ENCODE peak calls at places on chromosomes 2 and 18, in eight cellular contexts. R is IMR-90, K is body of pancreas, I is esophagus squamous epithelium, A is prostate gland, U is HCT116, Q is tibial nerve, X is breast epithelium. Z is an unnamed sample.

GRCh38 chr2:31271851-31272267 is 37.9 kb downstream of the EHD3 start:
- DNase-seq in R (peak; percentile 26), K (no peak), I (no peak), A (no peak), U (no peak), Q (no peak), X (no peak), Z (no peak)

GRCh38 chr2:225270861-225271260 is 128.6 kb upstream of the NYAP2 start:
- DNase-seq in R (peak; percentile 53), K (peak; percentile 35), I (no peak), A (no peak), U (peak; percentile 75), Q (no peak), X (no peak), Z (peak; percentile 46)

GRCh38 chr2:239545741-239546392 is 145.0 kb upstream of the HDAC4 start:
- DNase-seq in R (no peak), K (no peak), I (no peak), A (no peak), U (no peak), Q (no peak), X (peak; percentile 38), Z (no peak)

GRCh38 chr2:28424799-28425492 is 32.3 kb downstream of the FOSL2 start:
- DNase-seq in R (no peak), K (no peak), I (no peak), A (no peak), U (no peak), Q (no peak), X (no peak), Z (no peak)

GRCh38 chr2:162025121-162025911 is 48.7 kb downstream of the DPP4 start:
- DNase-seq in R (peak; percentile 79), K (no peak), I (no peak), A (no peak), U (no peak), Q (no peak), X (no peak), Z (no peak)

GRCh38 chr2:4219121-4219520 is 515.7 kb downstream of the DCDC2C start:
- DNase-seq in R (no peak), K (no peak), I (no peak), A (no peak), U (no peak), Q (no peak), X (no peak), Z (no peak)

GRCh38 chr2:236505648-236506047 is 64.0 kb upstream of the ACKR3 start:
- DNase-seq in R (no peak), K (no peak), I (no peak), A (no peak), U (no peak), Q (no peak), X (no peak), Z (no peak)

GRCh38 chr2:240564571-240565266 is 3.6 kb upstream of the RNPEPL1 start:
- DNase-seq in R (peak; percentile 88), K (no peak), I (no peak), A (no peak), U (no peak), Q (no peak), X (peak; percentile 19), Z (no peak)

GRCh38 chr2:107775791-107776190 is 50.9 kb upstream of the RGPD4 start:
- DNase-seq in R (no peak), K (no peak), I (no peak), A (no peak), U (no peak), Q (no peak), X (no peak), Z (no peak)

GRCh38 chr2:109186656-109187250 is 57.7 kb downstream of the SH3RF3 start:
- DNase-seq in R (no peak), K (no peak), I (no peak), A (no peak), U (no peak), Q (no peak), X (no peak), Z (no peak)

DNA sequence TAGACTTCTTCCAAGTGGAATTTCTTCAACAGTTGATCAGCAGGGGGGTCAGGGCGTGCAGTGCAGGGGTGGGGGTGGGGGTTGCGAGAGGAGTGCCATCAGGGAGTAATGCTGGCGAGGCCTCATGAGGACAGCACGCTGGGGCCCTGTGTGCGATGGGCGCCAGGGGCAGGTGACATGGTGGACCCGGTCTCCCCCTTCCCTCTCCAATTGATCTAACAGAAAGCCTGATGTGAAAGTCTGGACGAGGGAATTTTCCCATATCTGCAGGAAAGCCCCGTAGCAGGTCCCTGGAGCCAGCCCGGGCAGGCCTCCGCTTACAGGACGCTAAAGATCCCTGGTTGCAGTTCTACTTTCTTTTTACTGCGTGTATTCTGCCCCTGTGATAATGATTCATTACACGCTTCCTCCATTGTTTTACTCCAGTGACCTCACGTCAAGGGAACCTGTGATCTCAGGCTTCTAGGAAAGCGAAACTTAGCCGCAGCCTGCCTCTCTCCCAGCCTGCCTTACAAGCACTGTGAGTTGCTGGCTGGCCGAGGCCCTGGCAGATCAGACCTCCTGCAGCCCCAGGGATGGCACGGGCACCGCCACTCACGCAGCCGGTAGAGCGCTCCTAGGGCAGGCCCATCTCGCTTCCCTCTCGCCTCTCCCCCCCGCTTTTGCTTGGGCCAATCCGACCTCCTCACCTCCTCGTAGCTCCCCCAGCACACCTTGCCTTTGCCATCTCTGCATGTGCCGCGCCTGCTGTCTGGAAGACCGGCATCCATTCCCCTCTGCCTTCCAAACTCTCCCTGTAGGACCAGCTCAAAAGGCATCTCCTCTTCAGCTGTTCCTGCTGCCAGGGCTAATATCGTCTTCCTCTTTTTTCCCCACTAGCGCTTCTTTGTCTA is 19.2 kb downstream of the NEURL3 start:
- DNase-seq in R (peak; percentile 87), K (peak; percentile 85), I (no peak), A (peak; percentile 72), U (no peak), Q (no peak), X (peak; percentile 71), Z (no peak)
- TF ChIP-seq POLR2A in R (no peak), K (peak; percentile 25), I (peak; percentile 74), A (peak; percentile 64), U (no peak), Q (no peak), X (no peak), Z (no peak)

GRCh38 chr2:190653931-190654330 is 5.0 kb downstream of the NAB1 start:
- DNase-seq in R (no peak), K (no peak), I (no peak), A (no peak), U (no peak), Q (no peak), X (no peak), Z (no peak)

GRCh38 chr2:190655113-190655512 is 6.2 kb downstream of the NAB1 start:
- DNase-seq in R (no peak), K (no peak), I (no peak), A (no peak), U (no peak), Q (no peak), X (no peak), Z (no peak)

GRCh38 chr2:190656301-190656700 is 7.4 kb downstream of the NAB1 start:
- DNase-seq in R (no peak), K (no peak), I (no peak), A (no peak), U (no peak), Q (no peak), X (no peak), Z (no peak)

GRCh38 chr2:190657474-190658252 is 8.8 kb downstream of the NAB1 start:
- DNase-seq in R (no peak), K (no peak), I (no peak), A (no peak), U (no peak), Q (no peak), X (no peak), Z (no peak)

DNA sequence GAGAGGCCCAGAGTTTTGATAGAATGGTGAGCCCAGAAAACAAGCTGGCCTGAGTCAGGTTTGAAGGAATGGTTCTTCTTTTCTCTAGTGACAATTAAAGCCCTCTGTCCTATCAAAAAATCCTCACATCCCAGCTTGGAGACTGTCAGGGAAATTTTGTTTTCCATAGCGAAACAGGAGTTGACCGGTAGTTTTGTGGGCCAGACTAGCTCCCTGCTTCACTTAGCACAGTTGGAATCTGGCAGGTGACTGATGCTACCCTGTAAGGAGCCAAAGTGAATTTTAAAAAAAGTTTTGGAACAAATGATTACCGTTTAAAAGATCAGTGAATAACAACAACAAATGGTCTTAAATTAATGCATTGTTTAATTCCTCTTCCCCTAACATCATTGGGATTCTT is 6.7 kb downstream of the NAB1 start:
- DNase-seq in R (no peak), K (no peak), I (no peak), A (no peak), U (no peak), Q (no peak), X (no peak), Z (no peak)
- H3K27ac ChIP-seq in R (no peak overlapping the region), K (no peak overlapping the region), I (peak overlapping the region; percentile 18), A (no peak overlapping the region), U (no peak overlapping the region), Q (peak overlapping the region; percentile 38), X (peak overlapping the region; percentile 30), Z (no peak overlapping the region)

GRCh38 chr2:156319811-156320490 is 12.6 kb downstream of the NR4A2 start:
- DNase-seq in R (peak; percentile 49), K (peak; percentile 88), I (no peak), A (no peak), U (no peak), Q (peak; percentile 53), X (no peak), Z (peak; percentile 48)
- TF ChIP-seq POLR2A in R (peak; percentile 37), K (peak; percentile 43), I (no peak), A (no peak), U (no peak), Q (no peak), X (no peak), Z (peak; percentile 60)

GRCh38 chr18:79540914-79541301 is 138.7 kb upstream of the CTDP1 start:
- DNase-seq in R (no peak), K (no peak), I (no peak), A (peak; percentile 38), U (no peak), Q (no peak), X (peak; percentile 56), Z (no peak)
- H3K27ac ChIP-seq in R (no peak overlapping the region), K (no peak overlapping the region), I (no peak overlapping the region), A (peak overlapping the region; percentile 65), U (no peak overlapping the region), Q (no peak overlapping the region), X (peak overlapping the region; percentile 91), Z (no peak overlapping the region)

DNA sequence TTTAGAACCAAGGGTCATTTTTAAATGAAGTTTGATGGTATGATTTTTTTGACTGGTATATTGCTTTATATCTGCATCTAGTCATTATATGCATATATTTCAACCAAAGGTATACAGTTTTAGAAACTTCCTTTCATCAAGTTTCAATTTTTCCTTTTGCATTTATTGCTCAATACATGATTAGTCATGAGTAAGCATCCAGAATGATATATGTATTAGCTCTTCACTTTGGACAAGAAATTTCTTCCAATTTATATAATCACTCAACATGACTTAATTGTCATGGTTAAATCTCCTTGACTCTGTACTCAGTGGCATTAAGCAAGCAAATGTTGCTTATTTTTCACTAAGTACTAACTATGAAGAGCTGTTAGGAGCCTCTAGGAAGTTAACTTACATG is 123.6 kb downstream of the PLCL1 start:
- DNase-seq in R (no peak), K (no peak), I (no peak), A (no peak), U (no peak), Q (no peak), X (no peak), Z (no peak)
- TF ChIP-seq POLR2A in R (no peak), K (no peak), I (no peak), A (no peak), U (no peak), Q (no peak), X (no peak), Z (no peak)

Z was measured in K562.